ENCODE peak calls at places on chromosomes 4 and X, in five cellular contexts. One of them, this sample, is unnamed.

GRCh38 chrX:149799095-149799721 is 17.5 kb downstream of the MAGEA9 start:
- DNase-seq in GM23338: no peak
- DNase-seq in fibroblast of the aortic adventitia: no peak
- DNase-seq in cardiac fibroblast: no peak
- DNase-seq in foreskin fibroblast: no peak
- DNase-seq in this sample: no peak

GRCh38 chr4:4791299-4791798 is 68.1 kb upstream of the MSX1 start:
- DNase-seq in GM23338: peak
- DNase-seq in fibroblast of the aortic adventitia: peak
- DNase-seq in cardiac fibroblast: no peak
- DNase-seq in foreskin fibroblast: no peak
- DNase-seq in this sample: peak

GRCh38 chrX:56785442-56785841 is 56.4 kb downstream of the NBDY start:
- DNase-seq in GM23338: no peak
- DNase-seq in fibroblast of the aortic adventitia: no peak
- DNase-seq in cardiac fibroblast: no peak
- DNase-seq in foreskin fibroblast: no peak
- DNase-seq in this sample: no peak

GRCh38 chrX:114959729-114960128 is 57.7 kb downstream of the IL13RA2 start:
- DNase-seq in GM23338: peak
- DNase-seq in fibroblast of the aortic adventitia: peak
- DNase-seq in cardiac fibroblast: peak
- DNase-seq in foreskin fibroblast: peak
- DNase-seq in this sample: peak

GRCh38 chr4:170657761-170658160 is 568.0 kb upstream of the AADAT start:
- DNase-seq in GM23338: no peak
- DNase-seq in fibroblast of the aortic adventitia: no peak
- DNase-seq in cardiac fibroblast: no peak
- DNase-seq in foreskin fibroblast: peak
- DNase-seq in this sample: no peak

GRCh38 chrX:142249721-142250120 is 44.6 kb upstream of the MAGEC2 start:
- DNase-seq in GM23338: no peak
- DNase-seq in fibroblast of the aortic adventitia: no peak
- DNase-seq in cardiac fibroblast: no peak
- DNase-seq in foreskin fibroblast: no peak
- DNase-seq in this sample: no peak

GRCh38 chrX:96770315-96770714 is 85.7 kb downstream of the DIAPH2 start:
- DNase-seq in GM23338: peak
- DNase-seq in fibroblast of the aortic adventitia: peak
- DNase-seq in cardiac fibroblast: peak
- DNase-seq in foreskin fibroblast: peak
- DNase-seq in this sample: peak

GRCh38 chr4:145351162-145351561 is 130.5 kb upstream of the SMAD1 start:
- DNase-seq in GM23338: no peak
- DNase-seq in fibroblast of the aortic adventitia: no peak
- DNase-seq in cardiac fibroblast: no peak
- DNase-seq in foreskin fibroblast: peak
- DNase-seq in this sample: no peak

GRCh38 chr4:148431401-148431800 is 10.8 kb downstream of the NR3C2 start:
- DNase-seq in GM23338: no peak
- DNase-seq in fibroblast of the aortic adventitia: no peak
- DNase-seq in cardiac fibroblast: no peak
- DNase-seq in foreskin fibroblast: no peak
- DNase-seq in this sample: no peak

GRCh38 chrX:8404443-8404842 is 60.2 kb upstream of the VCX3B start:
- DNase-seq in GM23338: no peak
- DNase-seq in fibroblast of the aortic adventitia: peak
- DNase-seq in cardiac fibroblast: peak
- DNase-seq in foreskin fibroblast: no peak
- DNase-seq in this sample: peak

GRCh38 chr4:89752932-89753598 is 83.9 kb downstream of the SNCA start:
- DNase-seq in GM23338: no peak
- DNase-seq in fibroblast of the aortic adventitia: peak
- DNase-seq in cardiac fibroblast: peak
- DNase-seq in foreskin fibroblast: peak
- DNase-seq in this sample: peak

GRCh38 chrX:109709129-109709631 is 23.9 kb downstream of the ACSL4 start:
- DNase-seq in GM23338: peak
- DNase-seq in fibroblast of the aortic adventitia: peak
- DNase-seq in cardiac fibroblast: peak
- DNase-seq in foreskin fibroblast: peak
- DNase-seq in this sample: peak
- TF ChIP-seq CTCF in GM23338: no peak
- TF ChIP-seq CTCF in fibroblast of the aortic adventitia: no peak
- TF ChIP-seq CTCF in cardiac fibroblast: no peak
- TF ChIP-seq CTCF in foreskin fibroblast: no peak
- TF ChIP-seq CTCF in this sample: no peak

GRCh38 chr4:109798866-109799265 is 2.9 kb downstream of the CFI start:
- DNase-seq in GM23338: peak
- DNase-seq in fibroblast of the aortic adventitia: no peak
- DNase-seq in cardiac fibroblast: no peak
- DNase-seq in foreskin fibroblast: no peak
- DNase-seq in this sample: no peak

GRCh38 chr4:109803924-109804571 is 2.2 kb upstream of the CFI start:
- DNase-seq in GM23338: peak
- DNase-seq in fibroblast of the aortic adventitia: peak
- DNase-seq in cardiac fibroblast: peak
- DNase-seq in foreskin fibroblast: peak
- DNase-seq in this sample: peak

GRCh38 chr4:109801099-109801789 is 555 bp downstream of the CFI start:
- DNase-seq in GM23338: no peak
- DNase-seq in fibroblast of the aortic adventitia: no peak
- DNase-seq in cardiac fibroblast: peak
- DNase-seq in foreskin fibroblast: no peak
- DNase-seq in this sample: peak

GRCh38 chr4:109801895-109802319 is at the start of gene CFI:
- DNase-seq in GM23338: no peak
- DNase-seq in fibroblast of the aortic adventitia: peak
- DNase-seq in cardiac fibroblast: peak
- DNase-seq in foreskin fibroblast: peak
- DNase-seq in this sample: peak
- H3K4me3 ChIP-seq in GM23338: no peak
- H3K4me3 ChIP-seq in fibroblast of the aortic adventitia: peak
- H3K4me3 ChIP-seq in cardiac fibroblast: no peak
- H3K4me3 ChIP-seq in foreskin fibroblast: no peak
- H3K4me3 ChIP-seq in this sample: peak

GRCh38 chr4:155678011-155678410 is 11.4 kb downstream of the GUCY1A1 start:
- DNase-seq in GM23338: no peak
- DNase-seq in fibroblast of the aortic adventitia: no peak
- DNase-seq in cardiac fibroblast: no peak
- DNase-seq in foreskin fibroblast: no peak
- DNase-seq in this sample: no peak
- TF ChIP-seq CTCF in GM23338: no peak
- TF ChIP-seq CTCF in fibroblast of the aortic adventitia: no peak
- TF ChIP-seq CTCF in cardiac fibroblast: no peak
- TF ChIP-seq CTCF in foreskin fibroblast: no peak
- TF ChIP-seq CTCF in this sample: no peak

DNA sequence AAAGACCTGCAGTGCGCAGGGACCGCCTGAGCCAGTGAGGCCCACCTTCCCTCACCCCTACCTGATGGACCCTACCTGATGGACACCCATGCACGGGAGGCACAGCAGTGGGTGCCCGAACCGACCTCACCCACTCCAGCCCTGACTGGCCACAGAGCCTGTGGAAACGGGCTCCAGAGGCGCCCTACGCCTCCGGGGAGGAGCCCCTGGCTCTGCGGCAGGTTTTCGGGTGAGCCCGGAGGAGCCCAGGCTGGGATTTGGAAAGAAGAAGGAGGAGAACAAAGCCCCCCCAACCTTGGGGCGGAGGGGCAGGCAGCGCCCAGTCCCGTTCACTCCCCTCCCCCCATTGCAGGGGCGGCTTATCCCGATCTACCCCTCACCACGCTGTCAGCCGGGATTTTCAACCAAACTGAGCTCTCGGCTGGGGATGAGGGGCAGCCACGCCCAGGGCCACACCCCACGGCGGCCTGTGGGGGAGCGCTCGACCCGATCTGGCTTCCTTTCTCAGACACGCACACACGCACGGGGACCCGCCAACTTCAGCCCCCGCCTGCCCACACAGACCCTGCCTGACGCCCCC is 675 bp downstream of the L1CAM start:
- DNase-seq in GM23338: no peak
- DNase-seq in fibroblast of the aortic adventitia: no peak
- DNase-seq in cardiac fibroblast: no peak
- DNase-seq in foreskin fibroblast: no peak
- DNase-seq in this sample: no peak
- H3K4me3 ChIP-seq in GM23338: peak
- H3K4me3 ChIP-seq in fibroblast of the aortic adventitia: no peak
- H3K4me3 ChIP-seq in cardiac fibroblast: peak
- H3K4me3 ChIP-seq in foreskin fibroblast: peak
- H3K4me3 ChIP-seq in this sample: no peak

This sample was measured in astrocyte of the spinal cord.